ENCODE peak calls at places on chromosomes 4 and X, in seven cellular contexts. E is epithelial cell of esophagus; U is CD8-positive, alpha-beta T cell; Q is BJ; W is heart left ventricle; N is mucosa of descending colon; X is CD4-positive, alpha-beta T cell. K is an unnamed sample.

GRCh38 chrX:110310896-110311295 is 7.0 kb downstream of the AMMECR1 start:
- DNase-seq in E (peak; percentile 60), U (no peak), Q (no peak), W (no peak), N (no peak), X (peak; percentile 4), K (no peak)

GRCh38 chr4:65670331-65671031 is at the start of gene EPHA5:
- DNase-seq in E (peak; percentile 68), U (no peak), Q (no peak), W (peak; percentile 43), N (peak; percentile 40), X (no peak), K (peak; percentile 51)

GRCh38 chr4:79576480-79576803 is 168.4 kb upstream of the GK2 start:
- DNase-seq in E (peak; percentile 52), U (no peak), Q (no peak), W (no peak), N (no peak), X (no peak), K (no peak)

GRCh38 chr4:182745268-182745667 is 171.9 kb downstream of the DCTD start:
- DNase-seq in E (peak; percentile 86), U (no peak), Q (no peak), W (no peak), N (no peak), X (no peak), K (no peak)

GRCh38 chr4:154822775-154823174 is 41.7 kb downstream of the RBM46 start:
- DNase-seq in E (peak; percentile 79), U (no peak), Q (peak; percentile 79), W (no peak), N (no peak), X (no peak), K (no peak)

GRCh38 chrX:26914232-26914631 is 548.9 kb downstream of the PPP4R3C start:
- DNase-seq in E (no peak), U (no peak), Q (no peak), W (no peak), N (no peak), X (no peak), K (no peak)

GRCh38 chr4:115780835-115781234 is 667.4 kb upstream of the NDST4 start:
- DNase-seq in E (no peak), U (no peak), Q (no peak), W (no peak), N (no peak), X (no peak), K (no peak)

GRCh38 chr4:182569561-182569960 is 326.4 kb downstream of the TENM3 start:
- DNase-seq in E (no peak), U (no peak), Q (no peak), W (no peak), N (no peak), X (no peak), K (no peak)

GRCh38 chr4:56804551-56804950 is 16.9 kb downstream of the SPINK2 start:
- DNase-seq in E (peak; percentile 85), U (no peak), Q (no peak), W (no peak), N (no peak), X (no peak), K (no peak)

GRCh38 chr4:180810581-180810980 is 1432.6 kb upstream of the TENM3 start:
- DNase-seq in E (no peak), U (no peak), Q (no peak), W (no peak), N (no peak), X (no peak), K (no peak)

GRCh38 chr4:574346-575161 is 1.5 kb downstream of the TMEM271 start:
- DNase-seq in E (no peak), U (no peak), Q (no peak), W (no peak), N (no peak), X (no peak), K (no peak)

GRCh38 chr4:82780398-82781231 is 18.0 kb downstream of the SCD5 start:
- DNase-seq in E (peak; percentile 37), U (no peak), Q (no peak), W (peak; percentile 81), N (peak; percentile 80), X (no peak), K (peak; percentile 72)

GRCh38 chr4:13700196-13701140 is 72.9 kb upstream of the BOD1L1 start:
- DNase-seq in E (peak; percentile 85), U (no peak), Q (peak; percentile 69), W (no peak), N (no peak), X (no peak), K (no peak)

GRCh38 chr4:67727124-67727850 is 26.3 kb upstream of the UBA6 start:
- DNase-seq in E (peak; percentile 66), U (no peak), Q (no peak), W (no peak), N (no peak), X (no peak), K (no peak)

GRCh38 chrX:13502590-13502989 is 66.8 kb upstream of the EGFL6 start:
- DNase-seq in E (no peak), U (no peak), Q (no peak), W (no peak), N (no peak), X (no peak), K (no peak)

GRCh38 chrX:8010105-8010504 is 82.9 kb upstream of the PNPLA4 start:
- DNase-seq in E (no peak), U (no peak), Q (no peak), W (no peak), N (no peak), X (no peak), K (no peak)

GRCh38 chr4:141375855-141376254 is 155.2 kb downstream of the ZNF330 start:
- DNase-seq in E (peak; percentile 84), U (no peak), Q (peak; percentile 55), W (no peak), N (no peak), X (no peak), K (no peak)
- TF ChIP-seq CTCF in E (peak; percentile 79), U (no peak), Q (peak; percentile 78), W (no peak), N (no peak), X (no peak), K (no peak)

GRCh38 chrX:41259516-41259915 is 74.4 kb upstream of the DDX3X start:
- DNase-seq in E (no peak), U (no peak), Q (no peak), W (no peak), N (no peak), X (no peak), K (no peak)
- TF ChIP-seq CTCF in E (no peak), U (no peak), Q (no peak), W (no peak), N (no peak), X (no peak), K (no peak)

DNA sequence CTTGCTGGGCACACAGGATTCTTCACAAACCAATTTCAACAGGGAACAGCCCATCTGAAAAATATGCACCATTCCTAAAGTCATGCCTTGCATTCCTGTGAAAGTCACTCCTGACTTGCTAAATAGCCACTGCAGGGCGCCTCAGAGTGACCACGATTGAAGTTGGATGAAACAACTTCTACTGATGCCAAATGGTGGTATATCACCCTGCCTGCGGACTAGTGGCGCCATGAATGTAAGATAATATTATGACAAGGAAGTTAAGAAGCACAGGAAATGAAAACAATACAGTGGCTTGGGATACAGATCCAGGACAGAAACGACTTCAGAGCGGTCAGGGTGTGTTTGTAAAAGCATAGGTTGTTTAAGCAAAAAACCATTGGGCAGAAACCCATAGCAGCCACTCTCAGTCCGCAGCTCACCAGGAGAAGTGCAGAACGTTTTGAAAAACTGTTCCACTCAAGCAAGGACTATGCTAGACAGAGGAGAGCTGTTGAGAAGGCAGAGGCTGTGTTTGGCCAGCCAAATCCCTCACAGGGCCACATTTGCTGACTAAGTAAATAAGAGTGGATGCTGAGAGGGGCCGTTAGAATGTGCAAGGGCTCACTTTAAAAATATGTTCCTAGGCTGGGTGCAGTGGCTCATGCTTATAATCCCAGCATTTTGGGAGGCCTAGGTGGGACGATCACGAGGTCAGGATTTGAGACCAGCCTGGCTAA is 250.4 kb downstream of the PTTG2 start:
- DNase-seq in E (no peak), U (no peak), Q (no peak), W (no peak), N (no peak), X (no peak), K (no peak)
- TF ChIP-seq CTCF in E (no peak), U (no peak), Q (no peak), W (no peak), N (no peak), X (no peak), K (no peak)

DNA sequence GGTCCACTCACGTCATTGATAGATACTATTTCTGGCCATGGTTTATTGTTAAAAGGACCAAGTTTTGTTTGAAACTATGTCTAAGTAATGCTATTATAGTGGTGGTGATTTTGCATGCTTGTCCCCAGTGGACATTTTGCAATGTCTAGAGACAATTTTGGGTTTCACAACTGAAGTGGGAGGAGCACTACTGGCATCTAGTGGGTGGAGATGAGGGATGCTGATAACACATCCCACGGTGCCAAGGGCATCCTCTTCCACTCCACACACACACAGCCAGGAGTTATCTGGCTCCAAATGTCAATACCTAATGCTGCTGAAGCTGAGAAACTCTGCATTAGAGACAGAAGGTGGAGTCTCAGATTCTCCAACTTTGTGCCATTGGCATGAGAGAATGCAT is 131.2 kb downstream of the FRMPD4 start:
- DNase-seq in E (peak; percentile 3), U (no peak), Q (no peak), W (no peak), N (no peak), X (no peak), K (no peak)
- TF ChIP-seq CTCF in E (peak; percentile 22), U (no peak), Q (no peak), W (no peak), N (no peak), X (no peak), K (no peak)

DNA sequence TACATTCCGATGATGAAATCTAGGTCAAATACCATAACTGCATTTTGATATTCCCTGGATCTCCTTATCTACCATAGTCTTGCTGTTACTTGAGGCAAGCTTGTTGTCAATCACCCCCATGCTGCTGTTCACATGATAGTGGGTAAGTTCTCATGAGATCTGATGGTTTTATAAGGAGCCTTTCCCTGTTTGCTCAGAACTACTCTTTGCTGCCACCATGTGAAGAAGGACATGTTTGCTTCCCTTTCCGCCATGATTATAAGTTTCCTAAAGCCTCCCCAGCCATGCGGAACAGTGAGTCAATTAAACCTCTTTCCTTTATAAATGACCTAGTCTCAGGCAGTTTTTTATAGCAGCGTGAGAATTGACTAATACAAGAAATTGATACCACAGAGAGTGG is 432.0 kb downstream of the GLUD2 start:
- DNase-seq in E (peak; percentile 3), U (no peak), Q (no peak), W (no peak), N (no peak), X (no peak), K (no peak)
- TF ChIP-seq CTCF in E (peak; percentile 6), U (no peak), Q (no peak), W (no peak), N (no peak), X (no peak), K (no peak)

DNA sequence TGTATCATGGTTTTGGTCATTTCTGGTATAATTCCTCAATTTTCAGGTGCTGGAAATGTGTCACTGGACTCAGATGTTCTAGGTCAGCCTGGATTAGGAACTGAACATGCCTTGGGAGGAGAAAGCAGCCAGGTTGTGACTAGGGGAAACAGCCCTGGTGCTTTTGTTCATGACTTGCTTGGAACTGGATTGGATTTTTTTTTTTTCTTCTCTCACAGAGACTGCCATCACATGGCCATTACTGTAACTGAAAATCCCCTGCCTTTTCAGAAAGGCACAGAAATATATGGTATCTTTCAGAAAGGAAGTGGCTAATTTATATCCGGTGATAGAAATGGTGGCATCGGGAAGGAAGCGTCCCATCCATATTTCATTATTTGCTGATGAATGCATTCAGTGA is 34.6 kb downstream of the SEPTIN11 start:
- DNase-seq in E (peak; percentile 30), U (no peak), Q (no peak), W (no peak), N (no peak), X (no peak), K (no peak)
- TF ChIP-seq CTCF in E (peak; percentile 44), U (peak; percentile 49), Q (peak; percentile 42), W (no peak), N (no peak), X (peak; percentile 41), K (no peak)

GRCh38 chr4:16692021-16692420 is 206.4 kb downstream of the LDB2 start:
- DNase-seq in E (no peak), U (no peak), Q (no peak), W (no peak), N (no peak), X (no peak), K (no peak)
- TF ChIP-seq CTCF in E (no peak), U (no peak), Q (no peak), W (no peak), N (no peak), X (no peak), K (no peak)

K was measured in Peyer's patch.